ENCODE peak calls at places on chromosomes 3 and 15, in ten cellular contexts. A, L, V, Q, T, J, M, X, Y and P are unnamed samples.

GRCh38 chr3:58657571-58658141 is 8.9 kb downstream of the FAM3D start:
- DNase-seq in Q (no peak), L (no peak), T (no peak), Y (no peak), X (no peak), J (no peak), V (no peak), A (no peak), M (no peak), P (no peak)

GRCh38 chr15:89912145-89912673 is 543 bp downstream of the ARPIN start:
- DNase-seq in M (peak), V (peak), Y (no peak), Q (peak), L (no peak), J (peak), X (no peak), A (no peak), T (peak), P (no peak)

GRCh38 chr3:46717447-46718231 is at the start of gene PRSS50:
- DNase-seq in T (no peak), L (no peak), X (no peak), J (no peak), M (no peak), Y (peak), V (no peak), Q (peak), A (peak), P (no peak)

GRCh38 chr3:175311404-175311803 is 452.3 kb downstream of the NAALADL2 start:
- DNase-seq in Y (no peak), V (no peak), J (no peak), L (no peak), A (no peak), T (no peak), Q (no peak), M (no peak), X (no peak), P (no peak)

GRCh38 chr15:36468746-36469145 is 110.7 kb upstream of the CDIN1 start:
- DNase-seq in Y (no peak), Q (no peak), M (peak), L (no peak), V (peak), A (no peak), T (no peak), X (no peak), J (peak), P (no peak)

GRCh38 chr15:29083161-29083560 is 186.5 kb downstream of the NSMCE3 start:
- DNase-seq in Q (no peak), Y (no peak), V (no peak), L (no peak), M (no peak), J (no peak), T (no peak), X (no peak), A (no peak), P (no peak)

GRCh38 chr15:43552261-43552660 is 34.9 kb downstream of the MAP1A start:
- DNase-seq in J (no peak), X (no peak), Y (no peak), Q (no peak), T (no peak), A (no peak), L (no peak), M (no peak), V (no peak), P (no peak)

GRCh38 chr3:143897558-143898305 is 49.5 kb upstream of the SLC9A9 start:
- DNase-seq in V (no peak), M (peak), Y (no peak), X (no peak), T (no peak), A (no peak), J (peak), L (no peak), Q (no peak), P (peak)

GRCh38 chr3:79081285-79081684 is 686.5 kb downstream of the ROBO1 start:
- DNase-seq in X (no peak), Q (no peak), L (no peak), Y (no peak), M (peak), T (no peak), J (no peak), V (no peak), A (no peak), P (no peak)

GRCh38 chr3:128316456-128316855 is 150.2 kb downstream of the DNAJB8 start:
- DNase-seq in J (no peak), X (no peak), M (peak), V (peak), L (no peak), T (no peak), Y (peak), A (peak), Q (peak), P (no peak)

GRCh38 chr3:129184396-129184656 is 630 bp upstream of the CNBP start:
- DNase-seq in A (peak), Y (peak), M (peak), T (peak), J (peak), V (no peak), X (peak), L (no peak), Q (no peak), P (no peak)

GRCh38 chr15:91807122-91807521 is 46.4 kb upstream of the SLCO3A1 start:
- DNase-seq in Y (no peak), M (no peak), V (no peak), J (no peak), Q (no peak), X (no peak), A (no peak), T (peak), L (no peak), P (no peak)